ENCODE peak calls at places on chromosome 20, in four cellular contexts. M is cardiac muscle cell, R is suprapubic skin, A is SJSA1. I is an unnamed sample.
A peak's percentile ranks its signal among the peaks of the same experiment; 100 is the strongest.

GRCh38 chr20:48247961-48248360 is 462.7 kb upstream of the SULF2 start:
- DNase-seq in A (no peak), R (no peak), M (no peak), I (no peak)

GRCh38 chr20:44066645-44067606 is 120.1 kb downstream of the JPH2 start:
- DNase-seq in R (no peak), A (no peak), M (no peak), I (no peak)

GRCh38 chr20:32400476-32400875 is 42.3 kb downstream of the ASXL1 start:
- DNase-seq in R (no peak), A (no peak), M (no peak), I (no peak)

GRCh38 chr20:37537505-37537904 is 9.8 kb upstream of the BLCAP start:
- DNase-seq in M (no peak), A (peak; percentile 5), R (no peak), I (peak; percentile 21)

GRCh38 chr20:10179574-10180298 is 38.9 kb upstream of the SNAP25 start:
- DNase-seq in A (no peak), M (no peak), R (no peak), I (no peak)

GRCh38 chr20:42610070-42610469 is 579.6 kb downstream of the PTPRT start:
- DNase-seq in R (no peak), A (no peak), M (no peak), I (no peak)

GRCh38 chr20:45817652-45818194 is 5.3 kb downstream of the UBE2C start:
- DNase-seq in R (no peak), M (no peak), A (peak; percentile 54), I (no peak)

GRCh38 chr20:32663704-32664351 is 9.9 kb downstream of the C20orf203 start:
- DNase-seq in R (no peak), M (no peak), A (no peak), I (no peak)

GRCh38 chr20:17036546-17036945 is 190.3 kb upstream of the PCSK2 start:
- DNase-seq in R (no peak), M (no peak), A (no peak), I (no peak)

GRCh38 chr20:20463933-20464374 is 96.0 kb downstream of the INSM1 start:
- DNase-seq in R (no peak), A (no peak), M (no peak), I (no peak)

GRCh38 chr20:36847009-36847709 is 28.8 kb upstream of the TLDC2 start:
- DNase-seq in M (peak; percentile 40), R (peak; percentile 89), A (no peak), I (peak; percentile 92)

GRCh38 chr20:54474866-54475265 is 527 bp upstream of the DOK5 start:
- DNase-seq in M (peak; percentile 2), A (no peak), R (no peak), I (no peak)

GRCh38 chr20:54477134-54477533 is 1.7 kb downstream of the DOK5 start:
- DNase-seq in M (no peak), A (no peak), R (no peak), I (no peak)

GRCh38 chr20:54474046-54474445 is 1.3 kb upstream of the DOK5 start:
- DNase-seq in M (no peak), R (no peak), A (no peak), I (no peak)

GRCh38 chr20:54476336-54476928 is 1.0 kb downstream of the DOK5 start:
- DNase-seq in R (peak; percentile 52), A (no peak), M (no peak), I (no peak)

GRCh38 chr20:54475334-54476287 is at the start of gene DOK5:
- DNase-seq in M (peak; percentile 54), R (peak; percentile 60), A (no peak), I (peak; percentile 74)
- H3K4me3 ChIP-seq in M (peak within 1 kb of the TSS; percentile 81), R (peak within 1 kb of the TSS; percentile 58), A (peak within 1 kb of the TSS; percentile 29), I (peak within 1 kb of the TSS; percentile 48)

GRCh38 chr20:51444922-51445438 is 97.5 kb downstream of the NFATC2 start:
- DNase-seq in A (no peak), M (no peak), R (no peak), I (no peak)

GRCh38 chr20:51447097-51447764 is 95.3 kb downstream of the NFATC2 start:
- DNase-seq in A (peak; percentile 93), R (peak; percentile 85), M (no peak), I (peak; percentile 96)

GRCh38 chr20:51445591-51445990 is 96.9 kb downstream of the NFATC2 start:
- DNase-seq in A (no peak), M (no peak), R (no peak), I (no peak)

GRCh38 chr20:51446656-51447055 is 95.9 kb downstream of the NFATC2 start:
- DNase-seq in A (peak; percentile 93), M (no peak), R (no peak), I (no peak)

DNA sequence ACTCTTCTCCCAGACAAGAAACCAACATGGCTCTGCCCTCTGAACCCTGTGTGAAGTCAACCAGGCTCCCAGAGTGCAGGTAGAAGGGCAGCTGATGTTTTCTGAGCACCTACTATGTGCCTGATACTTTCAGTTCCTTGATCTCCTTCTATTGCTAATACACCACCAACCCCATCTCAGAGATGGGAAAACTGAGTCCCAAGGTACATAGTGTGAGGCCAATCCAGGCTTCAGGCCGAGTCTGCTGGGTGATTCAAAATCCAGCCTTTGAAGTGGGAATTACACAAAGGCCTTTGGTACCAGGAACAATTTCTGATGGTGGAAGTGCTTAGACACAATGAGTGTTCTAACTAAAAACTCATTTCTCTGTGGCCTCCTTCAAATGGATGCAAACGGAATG is 96.3 kb downstream of the NFATC2 start:
- DNase-seq in R (no peak), M (no peak), A (no peak), I (no peak)
- H3K4me3 ChIP-seq in R (no peak overlapping the region), M (no peak overlapping the region), A (no peak overlapping the region), I (no peak overlapping the region)

DNA sequence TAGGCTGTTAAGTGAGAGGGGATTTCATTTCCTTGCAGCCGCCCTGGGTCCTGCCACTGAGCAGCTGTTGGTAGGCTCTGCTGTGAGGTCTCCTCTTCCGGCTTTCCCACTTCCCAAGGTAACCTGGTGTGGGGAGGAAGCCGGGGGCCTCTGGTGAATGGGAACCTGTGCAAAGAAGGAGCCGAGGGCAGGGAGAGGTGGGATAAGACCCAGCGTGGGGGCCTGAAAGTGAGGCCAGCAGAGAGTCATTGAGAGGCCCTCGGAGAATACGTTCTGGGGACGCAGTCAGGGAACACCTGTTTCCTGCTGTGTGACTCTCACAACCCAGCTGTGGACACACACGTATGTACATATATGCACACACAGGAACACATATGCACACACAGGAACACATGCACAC is 100.6 kb downstream of the CDH26 start:
- DNase-seq in R (no peak), M (no peak), A (no peak), I (no peak)
- H3K4me3 ChIP-seq in R (no peak overlapping the region), M (no peak overlapping the region), A (no peak overlapping the region), I (no peak overlapping the region)

GRCh38 chr20:56409946-56410345 is 2.1 kb upstream of the CASS4 start:
- DNase-seq in R (no peak), M (no peak), A (no peak), I (no peak)

GRCh38 chr20:56411759-56412472 is at the start of gene CASS4:
- DNase-seq in M (no peak), A (no peak), R (no peak), I (no peak)

GRCh38 chr20:56414842-56415765 is 3.0 kb downstream of the CASS4 start:
- DNase-seq in A (no peak), M (no peak), R (no peak), I (no peak)

GRCh38 chr20:56412949-56413348 is 889 bp downstream of the CASS4 start:
- DNase-seq in A (no peak), R (no peak), M (no peak), I (no peak)

GRCh38 chr20:56412473-56412790 is 372 bp downstream of the CASS4 start:
- DNase-seq in M (no peak), A (no peak), R (no peak), I (no peak)
- H3K4me3 ChIP-seq in M (no peak overlapping the region), A (no peak overlapping the region), R (peak overlapping the region; percentile 32), I (peak overlapping the region; percentile 31)

GRCh38 chr20:49518576-49518975 is 36.1 kb upstream of the KCNB1 start:
- DNase-seq in R (no peak), A (no peak), M (no peak), I (no peak)
- H3K4me3 ChIP-seq in R (no peak overlapping the region), A (no peak overlapping the region), M (no peak overlapping the region), I (no peak overlapping the region)

GRCh38 chr20:41200446-41201202 is 63.3 kb downstream of the PLCG1 start:
- DNase-seq in M (no peak), R (no peak), A (peak; percentile 63), I (no peak)

GRCh38 chr20:41202426-41202825 is 65.1 kb downstream of the PLCG1 start:
- DNase-seq in A (no peak), M (no peak), R (no peak), I (no peak)

GRCh38 chr20:41196653-41197225 is 59.4 kb downstream of the PLCG1 start:
- DNase-seq in A (no peak), R (no peak), M (no peak), I (no peak)

GRCh38 chr20:41201760-41202159 is 64.4 kb downstream of the PLCG1 start:
- DNase-seq in M (no peak), R (no peak), A (no peak), I (no peak)

GRCh38 chr20:41198443-41198842 is 61.1 kb downstream of the PLCG1 start:
- DNase-seq in A (no peak), R (no peak), M (no peak), I (no peak)
- H3K4me3 ChIP-seq in A (no peak overlapping the region), R (no peak overlapping the region), M (no peak overlapping the region), I (no peak overlapping the region)

I was measured in ascending aorta.